ENCODE peak calls at places on chromosomes 1 and 21, in six cellular contexts. A is T-helper 9 cell; M is GM06990; X is right atrium auricular region; R is stimulated activated CD8-positive, alpha-beta memory T cell treated with anti-CD3 and anti-CD28 coated beads, Interleukin-12 subunit alpha, Interleukin-12 subunit beta, amount 100 ng/mL, for 1 hour; H is tibial artery. G is an unnamed sample.

GRCh38 chr21:36945496-36946138 is 20.9 kb downstream of the HLCS start:
- DNase-seq in A (no peak), H (no peak), M (no peak), X (no peak), R (no peak), G (no peak)

GRCh38 chr1:23701310-23701709 is 9.7 kb downstream of the RPL11 start:
- DNase-seq in X (no peak), H (no peak), A (no peak), R (no peak), M (no peak), G (no peak)

GRCh38 chr1:89305493-89305892 is 32.8 kb upstream of the GBP5 start:
- DNase-seq in X (no peak), R (no peak), H (no peak), M (no peak), A (no peak), G (no peak)

GRCh38 chr1:39103321-39104157 is 77.4 kb downstream of the NDUFS5 start:
- DNase-seq in M (no peak), H (no peak), R (no peak), A (no peak), X (no peak), G (no peak)

GRCh38 chr21:37263827-37264226 is 3.3 kb downstream of the VPS26C start:
- DNase-seq in R (no peak), A (no peak), X (peak; percentile 52), M (no peak), H (no peak), G (no peak)

GRCh38 chr1:162372159-162373071 is 4.2 kb downstream of the SPATA46 start:
- DNase-seq in H (no peak), M (no peak), A (no peak), X (no peak), R (no peak), G (no peak)

GRCh38 chr1:109907190-109907774 is 3.4 kb upstream of the CSF1 start:
- DNase-seq in M (no peak), R (no peak), H (no peak), A (no peak), X (no peak), G (no peak)

GRCh38 chr1:44543064-44543815 is 131.0 kb downstream of the TMEM53 start:
- DNase-seq in M (no peak), X (no peak), A (no peak), H (no peak), R (no peak), G (no peak)

G was measured in ureter.